ENCODE peak calls at places on chromosome 10, in four cellular contexts. L is IMR-90, W is A549, H is HepG2. V is an unnamed sample.

GRCh38 chr10:11260136-11260535 is 242.5 kb downstream of the CELF2 start:
- DNase-seq in L (no peak), H (no peak), W (no peak), V (no peak)

GRCh38 chr10:87818505-87819273 is 663 bp upstream of the ATAD1 start:
- DNase-seq in H (no peak), L (peak; percentile 43), W (peak; percentile 64), V (peak; percentile 24)

GRCh38 chr10:116836087-116836486 is 13.2 kb upstream of the ENO4 start:
- DNase-seq in W (peak; percentile 26), L (no peak), H (no peak), V (no peak)

GRCh38 chr10:102230264-102230860 is 4.3 kb downstream of the ELOVL3 start:
- DNase-seq in W (peak; percentile 66), H (no peak), L (peak; percentile 42), V (peak; percentile 57)

GRCh38 chr10:119138341-119139306 is 26.9 kb downstream of the SFXN4 start:
- DNase-seq in H (no peak), L (no peak), W (no peak), V (no peak)

GRCh38 chr10:59131673-59132072 is 44.8 kb upstream of the PHYHIPL start:
- DNase-seq in W (no peak), H (no peak), L (no peak), V (no peak)

GRCh38 chr10:21807162-21807561 is 196.4 kb downstream of the DNAJC1 start:
- DNase-seq in H (no peak), W (no peak), L (no peak), V (peak; percentile 96)

GRCh38 chr10:42984761-42985325 is 92.0 kb upstream of the RET start:
- DNase-seq in L (no peak), H (no peak), W (no peak), V (no peak)

GRCh38 chr10:124842721-124843120 is 41.1 kb downstream of the ABRAXAS2 start:
- DNase-seq in L (peak; percentile 26), W (no peak), H (no peak), V (no peak)

GRCh38 chr10:90635111-90635798 is 222.6 kb downstream of the HTR7 start:
- DNase-seq in H (no peak), L (no peak), W (no peak), V (no peak)

GRCh38 chr10:69056129-69056528 is 31.8 kb upstream of the SRGN start:
- DNase-seq in W (no peak), L (no peak), H (no peak), V (no peak)

GRCh38 chr10:117536359-117536861 is 6.1 kb upstream of the EMX2 start:
- DNase-seq in W (no peak), H (no peak), L (no peak), V (no peak)

GRCh38 chr10:30127120-30127541 is 67.7 kb upstream of the JCAD start:
- DNase-seq in W (no peak), H (no peak), L (no peak), V (no peak)

GRCh38 chr10:26586211-26586610 is 111.3 kb upstream of the PDSS1 start:
- DNase-seq in H (no peak), W (no peak), L (no peak), V (no peak)

GRCh38 chr10:70551971-70552422 is 50.5 kb downstream of the PRF1 start:
- DNase-seq in H (peak; percentile 80), W (no peak), L (peak; percentile 94), V (no peak)

GRCh38 chr10:80760914-80761371 is 223.2 kb downstream of the SH2D4B start:
- DNase-seq in L (no peak), W (no peak), H (no peak), V (no peak)

GRCh38 chr10:43395571-43396060 is 13.4 kb downstream of the HNRNPF start:
- DNase-seq in L (peak; percentile 28), H (no peak), W (no peak), V (peak; percentile 60)

GRCh38 chr10:74234569-74234968 is 83.5 kb downstream of the ADK start:
- DNase-seq in W (no peak), L (peak; percentile 33), H (no peak), V (no peak)

GRCh38 chr10:76205361-76205760 is 773.9 kb downstream of the LRMDA start:
- DNase-seq in L (no peak), H (no peak), W (no peak), V (no peak)

GRCh38 chr10:1323951-1324350 is 267.8 kb downstream of the WDR37 start:
- DNase-seq in W (no peak), L (no peak), H (no peak), V (no peak)

GRCh38 chr10:99346247-99346646 is 17.1 kb downstream of the CNNM1 start:
- DNase-seq in H (no peak), L (peak; percentile 76), W (peak; percentile 53), V (no peak)

GRCh38 chr10:46317889-46318288 is 31.1 kb downstream of the ANTXRL start:
- DNase-seq in W (no peak), H (no peak), L (no peak), V (no peak)

GRCh38 chr10:12892924-12893323 is 108.6 kb downstream of the CCDC3 start:
- DNase-seq in W (no peak), L (no peak), H (no peak), V (no peak)

GRCh38 chr10:79026341-79026761 is 42.4 kb upstream of the ZMIZ1 start:
- DNase-seq in W (no peak), H (no peak), L (no peak), V (no peak)

GRCh38 chr10:27659786-27660185 is 85.8 kb downstream of the MKX start:
- DNase-seq in H (no peak), W (no peak), L (no peak), V (no peak)

GRCh38 chr10:92506336-92506735 is 67.6 kb downstream of the IDE start:
- DNase-seq in L (no peak), H (no peak), W (no peak), V (no peak)

GRCh38 chr10:79068203-79068561 is 584 bp upstream of the ZMIZ1 start:
- DNase-seq in W (no peak), H (no peak), L (no peak), V (no peak)

GRCh38 chr10:50552771-50553535 is 70.8 kb downstream of the SGMS1 start:
- DNase-seq in W (peak; percentile 30), L (peak; percentile 36), H (no peak), V (no peak)

GRCh38 chr10:111435871-111436270 is 359.0 kb downstream of the ADRA2A start:
- DNase-seq in W (no peak), L (no peak), H (no peak), V (no peak)

GRCh38 chr10:111440501-111440900 is 363.7 kb downstream of the ADRA2A start:
- DNase-seq in W (no peak), L (no peak), H (no peak), V (no peak)

GRCh38 chr10:111439034-111439842 is 362.4 kb downstream of the ADRA2A start:
- DNase-seq in H (no peak), W (no peak), L (no peak), V (no peak)
- TF ChIP-seq MAZ in H (no peak), W (no peak), L (no peak), V (no peak)

GRCh38 chr10:38094923-38095574 is 912 bp downstream of the ZNF37A start:
- DNase-seq in L (no peak), W (no peak), H (no peak), V (peak; percentile 25)
- TF ChIP-seq MAZ in L (no peak), W (no peak), H (no peak), V (no peak)

GRCh38 chr10:67609996-67610793 is 85.8 kb downstream of the CTNNA3 start:
- DNase-seq in W (no peak), L (peak; percentile 46), H (no peak), V (no peak)

GRCh38 chr10:67608001-67608400 is 88.0 kb downstream of the CTNNA3 start:
- DNase-seq in H (no peak), L (no peak), W (no peak), V (no peak)

GRCh38 chr10:67612156-67612555 is 83.8 kb downstream of the CTNNA3 start:
- DNase-seq in H (no peak), W (no peak), L (no peak), V (no peak)

GRCh38 chr10:67618116-67618515 is 77.9 kb downstream of the CTNNA3 start:
- DNase-seq in H (no peak), L (peak; percentile 92), W (peak; percentile 35), V (no peak)

DNA sequence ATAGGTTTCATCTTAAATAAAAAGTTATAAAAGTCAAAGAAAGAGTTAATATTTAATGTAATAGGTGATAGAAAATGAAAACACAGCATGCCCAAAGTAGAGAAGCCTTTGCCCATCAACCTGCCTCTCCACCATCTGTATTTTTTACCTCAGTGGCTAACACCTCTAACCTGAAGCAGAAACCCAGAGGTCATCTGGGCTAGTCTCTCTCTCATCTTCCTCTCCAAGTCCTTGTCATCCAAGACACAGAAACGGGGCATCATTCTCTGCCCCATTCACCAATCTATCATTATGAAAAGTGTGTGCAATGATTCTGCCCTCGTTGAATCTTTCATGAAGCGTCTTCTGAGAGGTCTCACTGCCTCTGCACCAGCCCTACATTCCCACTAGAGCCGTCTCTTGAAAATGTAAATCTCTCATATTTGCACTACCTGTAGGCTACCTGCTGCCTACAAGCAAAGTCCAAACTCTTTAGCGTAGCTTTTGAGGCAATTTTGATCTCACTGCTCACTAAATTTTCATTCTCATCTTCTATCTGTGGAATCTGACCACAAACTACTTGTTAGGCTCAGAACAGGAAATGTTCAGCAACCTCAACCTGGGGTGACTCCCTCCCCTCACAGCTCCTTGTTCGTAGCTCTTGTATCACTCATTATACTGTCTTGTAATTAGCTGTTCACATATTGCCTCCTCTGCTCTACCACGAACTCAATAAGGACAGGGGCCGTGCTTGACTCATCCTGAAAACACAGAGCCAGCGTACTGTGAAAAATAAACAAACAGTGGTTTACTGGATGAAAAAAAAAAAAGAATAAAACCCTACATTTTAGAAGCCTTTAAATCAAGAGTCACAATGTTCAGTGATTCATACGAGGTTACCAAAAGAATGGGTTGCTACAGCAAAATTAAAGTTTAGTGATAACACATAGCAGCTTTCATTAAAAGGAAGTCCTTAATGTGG is 83.1 kb downstream of the CTNNA3 start:
- DNase-seq in L (peak; percentile 73), W (no peak), H (no peak), V (no peak)
- TF ChIP-seq MAZ in L (no peak), W (no peak), H (no peak), V (no peak)

GRCh38 chr10:113616244-113617074 is 47.4 kb downstream of the NRAP start:
- DNase-seq in L (no peak), H (peak; percentile 6), W (peak; percentile 27), V (peak; percentile 15)
- TF ChIP-seq MAZ in L (no peak), H (no peak), W (no peak), V (no peak)

GRCh38 chr10:60549686-60550085 is 160.0 kb upstream of the ANK3 start:
- DNase-seq in H (peak; percentile 6), W (peak; percentile 48), L (no peak), V (no peak)
- TF ChIP-seq MAZ in H (no peak), W (no peak), L (no peak), V (no peak)

GRCh38 chr10:110419265-110419664 is 78.4 kb upstream of the DUSP5 start:
- DNase-seq in L (no peak), H (no peak), W (no peak), V (no peak)

GRCh38 chr10:110415809-110416208 is 81.9 kb upstream of the DUSP5 start:
- DNase-seq in H (no peak), L (no peak), W (no peak), V (peak; percentile 26)

GRCh38 chr10:110413903-110414562 is 83.7 kb upstream of the DUSP5 start:
- DNase-seq in L (no peak), W (peak; percentile 51), H (no peak), V (no peak)

GRCh38 chr10:110414563-110415309 is 83.0 kb upstream of the DUSP5 start:
- DNase-seq in W (peak; percentile 92), L (no peak), H (peak; percentile 35), V (no peak)

GRCh38 chr10:110416776-110417732 is 80.7 kb upstream of the DUSP5 start:
- DNase-seq in H (no peak), L (no peak), W (peak; percentile 89), V (no peak)
- TF ChIP-seq MAZ in H (no peak), L (no peak), W (no peak), V (no peak)

GRCh38 chr10:86798030-86798429 is 41.6 kb downstream of the BMPR1A start:
- DNase-seq in H (no peak), L (no peak), W (no peak), V (no peak)
- TF ChIP-seq MAZ in H (no peak), L (no peak), W (no peak), V (no peak)